ENCODE peak calls at places on chromosome 1, in four cellular contexts. Z is HCEC 1CT, C is ascending aorta, J is ureter. N is an unnamed sample.

GRCh38 chr1:101323530-101323929 is 86.7 kb downstream of the S1PR1 start:
- DNase-seq in Z (no peak), J (no peak), C (no peak), N (no peak)

GRCh38 chr1:191608367-191608766 is 549.9 kb upstream of the RGS18 start:
- DNase-seq in Z (no peak), J (no peak), C (no peak), N (no peak)

GRCh38 chr1:230507671-230508407 is 81.7 kb upstream of the PGBD5 start:
- DNase-seq in C (no peak), J (peak), Z (no peak), N (no peak)

GRCh38 chr1:29628190-29628589 is 391.9 kb downstream of the PTPRU start:
- DNase-seq in J (no peak), Z (no peak), C (peak), N (no peak)

GRCh38 chr1:190102757-190103326 is 374.8 kb downstream of the BRINP3 start:
- DNase-seq in Z (no peak), C (no peak), J (no peak), N (no peak)

GRCh38 chr1:109769335-109770078 is 5.8 kb upstream of the EPS8L3 start:
- DNase-seq in C (peak), J (no peak), Z (peak), N (peak)

GRCh38 chr1:217343907-217344306 is 287.0 kb downstream of the GPATCH2 start:
- DNase-seq in Z (no peak), C (no peak), J (no peak), N (no peak)

GRCh38 chr1:227059076-227059475 is 119.0 kb downstream of the COQ8A start:
- DNase-seq in C (no peak), Z (no peak), J (no peak), N (no peak)

GRCh38 chr1:79353224-79353623 is 346.7 kb upstream of the ADGRL4 start:
- DNase-seq in C (no peak), Z (peak), J (no peak), N (peak)

GRCh38 chr1:7526196-7526866 is 244.8 kb upstream of the VAMP3 start:
- DNase-seq in C (no peak), J (no peak), Z (no peak), N (no peak)

GRCh38 chr1:150967936-150968335 is 6.7 kb downstream of the CERS2 start:
- DNase-seq in J (no peak), C (no peak), Z (no peak), N (no peak)

GRCh38 chr1:156998301-156998700 is 47.2 kb downstream of the ARHGEF11 start:
- DNase-seq in Z (no peak), J (no peak), C (no peak), N (no peak)

GRCh38 chr1:114152211-114153050 is 1.2 kb downstream of the SYT6 start:
- DNase-seq in J (peak), Z (no peak), C (no peak), N (no peak)

N was measured in RKO.